ENCODE peak calls at places on chromosomes 12 and 14, in five cellular contexts. X is A549; W is AG09319; I is CD8-positive, alpha-beta T cell; H is breast epithelium. K is an unnamed sample.

GRCh38 chr12:42255875-42256261 is 17.8 kb upstream of the YAF2 start:
- DNase-seq in X (no peak), W (no peak), I (no peak), H (no peak), K (no peak)

GRCh38 chr12:1424674-1425395 is 169.5 kb downstream of the FBXL14 start:
- DNase-seq in X (no peak), W (no peak), I (no peak), H (no peak), K (no peak)

GRCh38 chr12:85872497-85873091 is 1.5 kb upstream of the NTS start:
- DNase-seq in X (peak), W (peak), I (no peak), H (no peak), K (no peak)

GRCh38 chr14:99774526-99775307 is 18.5 kb upstream of the EML1 start:
- DNase-seq in X (no peak), W (no peak), I (no peak), H (no peak), K (no peak)

GRCh38 chr14:58637040-58637390 is 747 bp upstream of the DACT1 start:
- DNase-seq in X (peak), W (peak), I (no peak), H (no peak), K (no peak)

GRCh38 chr14:85487215-85487614 is 42.7 kb upstream of the FLRT2 start:
- DNase-seq in X (no peak), W (peak), I (no peak), H (no peak), K (no peak)

GRCh38 chr14:94473666-94474410 is 2.2 kb downstream of the SERPINA9 start:
- DNase-seq in X (no peak), W (no peak), I (no peak), H (no peak), K (no peak)

GRCh38 chr12:25723286-25723685 is 170.2 kb upstream of the LMNTD1 start:
- DNase-seq in X (no peak), W (no peak), I (no peak), H (no peak), K (no peak)

GRCh38 chr12:92167075-92167474 is 21.4 kb upstream of the BTG1 start:
- DNase-seq in X (no peak), W (no peak), I (no peak), H (no peak), K (no peak)

GRCh38 chr14:59254146-59254910 is 65.9 kb downstream of the DAAM1 start:
- DNase-seq in X (peak), W (peak), I (no peak), H (peak), K (no peak)

GRCh38 chr12:114163766-114164165 is 197.6 kb upstream of the RBM19 start:
- DNase-seq in X (peak), W (no peak), I (no peak), H (no peak), K (no peak)

GRCh38 chr14:50544911-50545310 is 12.5 kb upstream of the MAP4K5 start:
- DNase-seq in X (no peak), W (no peak), I (no peak), H (no peak), K (no peak)

GRCh38 chr12:13817131-13817530 is 164.3 kb downstream of the GRIN2B start:
- DNase-seq in X (peak), W (no peak), I (no peak), H (no peak), K (no peak)

GRCh38 chr14:21913759-21914158 is 240.1 kb upstream of the OR4E1 start:
- DNase-seq in X (peak), W (peak), I (peak), H (no peak), K (no peak)
- TF ChIP-seq CTCF in X (peak), W (peak), I (peak), H (no peak), K (peak)

GRCh38 chr12:64882687-64883086 is 58.2 kb downstream of the TBC1D30 start:
- DNase-seq in X (no peak), W (no peak), I (no peak), H (no peak), K (no peak)
- TF ChIP-seq CTCF in X (no peak), W (no peak), I (no peak), H (no peak), K (no peak)

DNA sequence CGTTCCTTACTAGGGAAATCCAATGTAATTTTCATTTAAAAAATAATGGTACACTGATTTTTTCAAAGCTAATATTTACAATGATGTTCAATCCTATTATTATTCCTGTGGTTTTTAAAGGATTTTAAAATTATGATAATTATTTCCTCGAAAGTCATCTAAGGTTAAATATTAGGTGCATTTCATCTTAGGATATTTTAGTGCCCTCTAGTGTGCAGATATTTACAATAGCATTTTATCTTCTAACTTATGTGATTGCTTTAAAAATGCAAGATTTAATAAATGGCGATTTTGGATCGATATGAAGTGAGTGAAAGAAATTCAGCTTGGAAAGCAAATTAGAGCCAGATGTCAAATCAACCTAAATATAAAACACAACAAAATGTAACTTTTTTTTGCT is 293.5 kb downstream of the SLC6A15 start:
- DNase-seq in X (no peak), W (no peak), I (no peak), H (no peak), K (no peak)
- TF ChIP-seq CTCF in X (no peak), W (peak), I (no peak), H (no peak), K (no peak)

GRCh38 chr12:112939761-112940357 is 1.6 kb downstream of the OAS3 start:
- DNase-seq in X (no peak), W (no peak), I (no peak), H (no peak), K (no peak)
- TF ChIP-seq CTCF in X (no peak), W (no peak), I (no peak), H (no peak), K (no peak)

DNA sequence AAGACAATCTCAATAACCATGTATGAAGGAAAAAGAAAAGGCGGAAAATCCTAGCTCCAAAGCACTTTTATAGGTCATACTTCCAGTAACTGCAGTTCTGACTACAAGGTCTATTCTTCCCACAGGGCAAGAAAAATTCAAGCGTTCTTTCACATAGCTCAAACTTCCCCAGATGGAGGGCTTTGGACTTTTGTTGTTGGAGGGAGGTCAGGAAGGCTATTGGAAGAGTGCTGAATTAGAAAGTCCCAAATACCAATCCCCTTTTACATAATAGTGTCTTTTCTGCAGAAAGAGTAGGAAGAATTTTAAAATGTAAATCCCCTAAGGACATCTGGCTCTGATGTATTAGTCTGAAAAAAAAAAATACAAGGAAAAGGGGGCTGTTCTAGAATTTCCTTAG is 309.4 kb downstream of the MDGA2 start:
- DNase-seq in X (no peak), W (no peak), I (no peak), H (no peak), K (no peak)
- TF ChIP-seq CTCF in X (no peak), W (no peak), I (no peak), H (no peak), K (no peak)

DNA sequence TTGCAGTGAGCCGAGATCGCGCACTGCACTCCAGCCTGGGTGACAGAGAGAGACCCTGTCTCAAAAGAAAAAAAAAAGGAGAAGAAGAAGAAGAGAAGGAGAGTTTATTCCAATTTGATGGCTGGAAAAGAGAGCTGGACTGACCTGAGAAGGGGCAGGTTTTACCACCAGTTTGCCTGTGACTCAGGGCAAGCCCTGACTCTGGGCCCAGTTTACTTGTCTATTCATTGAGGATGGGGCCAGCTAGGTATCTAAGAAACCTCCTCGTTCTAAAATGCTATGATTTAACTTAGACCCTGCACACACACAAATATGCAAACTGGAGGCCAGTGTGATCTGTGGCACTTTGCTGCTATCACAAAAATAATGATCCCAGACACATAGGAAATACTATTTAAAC is 155.0 kb downstream of the FOXN3 start:
- DNase-seq in X (no peak), W (no peak), I (no peak), H (no peak), K (no peak)
- TF ChIP-seq CTCF in X (no peak), W (no peak), I (no peak), H (no peak), K (no peak)

GRCh38 chr12:79668113-79668512 is 22.7 kb downstream of the PAWR start:
- DNase-seq in X (no peak), W (no peak), I (no peak), H (no peak), K (no peak)
- TF ChIP-seq CTCF in X (no peak), W (no peak), I (no peak), H (no peak), K (no peak)

DNA sequence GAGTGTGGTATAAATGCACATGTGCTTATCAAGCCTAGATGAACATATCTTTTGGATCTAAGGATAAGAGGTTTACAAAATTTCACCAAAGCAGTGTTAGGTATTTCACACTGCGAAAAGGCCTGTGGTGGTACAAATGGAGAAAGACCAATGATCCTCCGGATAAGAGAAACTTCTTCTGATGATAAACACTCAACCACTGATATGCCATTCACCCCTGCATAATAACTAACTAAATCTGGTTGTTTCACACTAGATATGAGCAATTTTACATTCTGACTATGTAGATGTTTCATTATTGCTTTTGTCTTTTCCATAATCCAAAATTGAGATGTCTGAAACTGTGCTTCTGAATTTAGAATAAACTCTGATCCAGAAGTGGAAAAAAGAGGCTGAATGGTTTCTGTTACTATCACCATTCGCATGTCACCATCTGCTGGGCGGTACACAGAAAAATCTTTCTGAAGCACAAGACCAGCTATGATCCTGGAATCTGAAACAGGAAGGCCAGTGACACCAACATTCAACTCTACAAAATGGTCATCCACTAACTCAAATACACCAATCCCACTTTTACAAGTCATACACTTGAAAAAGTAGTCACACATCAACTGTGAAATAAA is 1.3 kb downstream of the BBS10 start:
- DNase-seq in X (peak), W (peak), I (no peak), H (no peak), K (no peak)
- TF ChIP-seq CTCF in X (peak), W (peak), I (no peak), H (no peak), K (no peak)

DNA sequence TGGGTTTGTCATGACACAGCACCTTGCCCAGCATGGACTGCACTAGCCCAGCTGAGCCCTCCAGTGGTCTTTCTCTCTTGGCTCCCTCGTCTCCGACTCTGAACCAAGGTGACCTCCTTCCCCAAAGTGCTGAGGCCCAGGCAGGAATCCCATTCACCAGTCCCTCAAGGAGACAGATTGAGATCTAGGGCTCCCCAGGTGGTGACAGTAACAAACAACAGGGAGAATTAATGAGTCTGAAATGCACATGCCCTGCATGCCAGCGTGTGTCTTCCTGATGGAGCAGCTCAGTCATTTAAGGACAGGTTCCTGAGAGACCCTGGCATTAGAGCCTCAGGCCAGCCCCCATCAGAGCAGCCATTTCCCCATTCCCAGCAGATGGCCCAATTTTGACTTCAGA is 51.4 kb upstream of the OAS1 start:
- DNase-seq in X (peak), W (no peak), I (no peak), H (no peak), K (no peak)
- TF ChIP-seq CTCF in X (peak), W (no peak), I (no peak), H (no peak), K (no peak)

DNA sequence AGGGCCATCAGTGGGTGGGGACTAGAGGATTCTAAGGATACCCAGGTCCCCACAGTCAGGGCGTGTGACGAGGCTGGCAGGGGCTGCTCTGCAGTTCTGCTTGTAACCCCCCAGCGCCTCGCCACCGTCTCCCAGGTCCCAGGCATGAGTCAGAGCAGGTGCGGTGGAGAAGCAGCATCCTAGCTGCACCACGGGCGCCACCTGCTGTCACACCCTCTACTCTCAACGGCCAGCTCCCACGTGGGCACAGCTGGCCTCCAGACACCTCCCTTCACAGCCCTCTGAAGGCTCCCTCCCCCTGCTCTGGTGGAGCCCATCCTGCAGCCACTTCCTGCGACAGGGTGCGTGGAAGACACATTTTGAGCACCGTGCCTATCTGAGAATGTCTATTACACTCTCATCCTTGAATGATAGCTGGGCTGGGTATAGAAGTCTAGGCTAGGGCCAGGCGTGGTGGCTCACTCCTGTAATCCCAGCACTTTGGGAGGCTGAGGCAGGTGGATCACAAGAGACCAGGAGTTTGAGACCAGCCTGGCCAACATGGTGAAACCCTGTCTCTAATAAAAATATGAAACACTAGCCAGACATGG is 6.9 kb upstream of the NUDT14 start:
- DNase-seq in X (peak), W (no peak), I (no peak), H (no peak), K (no peak)
- TF ChIP-seq CTCF in X (no peak), W (no peak), I (no peak), H (no peak), K (no peak)

K was measured in omental fat pad.